ENCODE peak calls at places on chromosomes 13 and 19, in ten cellular contexts. S is astrocyte of the spinal cord, H is thoracic aorta, X is HFF-Myc, B is uterus, Z is cardiac muscle cell, G is fibroblast of the aortic adventitia, U is fibroblast of villous mesenchyme, O is IMR-90, A is stomach. N is an unnamed sample.

GRCh38 chr19:5205937-5206750 is 134.5 kb downstream of the PTPRS start:
- DNase-seq in S (no peak), H (no peak), X (no peak), B (no peak), Z (no peak), G (no peak), U (no peak), O (no peak), A (no peak), N (no peak)

GRCh38 chr13:51249767-51250741 is 27.9 kb downstream of the FAM124A start:
- DNase-seq in S (no peak), H (no peak), X (no peak), B (no peak), Z (no peak), G (no peak), U (no peak), O (no peak), A (no peak), N (no peak)

GRCh38 chr19:48964205-48965032 is 690 bp upstream of the FTL start:
- DNase-seq in S (no peak), H (no peak), X (no peak), B (no peak), Z (peak; percentile 70), G (peak; percentile 72), U (peak; percentile 72), O (peak; percentile 44), A (peak; percentile 56), N (peak; percentile 59)

GRCh38 chr19:5290336-5291262 is 50.0 kb downstream of the PTPRS start:
- DNase-seq in S (no peak), H (no peak), X (no peak), B (no peak), Z (no peak), G (no peak), U (no peak), O (no peak), A (no peak), N (no peak)

GRCh38 chr13:26996965-26997752 is 174.5 kb downstream of the USP12 start:
- DNase-seq in S (no peak), H (no peak), X (no peak), B (no peak), Z (no peak), G (no peak), U (no peak), O (no peak), A (no peak), N (no peak)

GRCh38 chr13:105445793-105446192 is 1089.7 kb downstream of the EFNB2 start:
- DNase-seq in S (peak; percentile 11), H (no peak), X (no peak), B (no peak), Z (no peak), G (no peak), U (no peak), O (peak; percentile 11), A (no peak), N (no peak)

GRCh38 chr19:42126565-42126964 is 5.7 kb downstream of the POU2F2 start:
- DNase-seq in S (no peak), H (no peak), X (no peak), B (no peak), Z (no peak), G (no peak), U (no peak), O (no peak), A (no peak), N (no peak)

GRCh38 chr19:48571378-48572162 is 19.6 kb downstream of the SULT2B1 start:
- DNase-seq in S (no peak), H (no peak), X (no peak), B (no peak), Z (no peak), G (no peak), U (no peak), O (no peak), A (peak; percentile 83), N (no peak)

GRCh38 chr19:42563352-42564210 is 31.1 kb downstream of the CEACAM8 start:
- DNase-seq in S (peak; percentile 29), H (no peak), X (peak; percentile 17), B (no peak), Z (peak; percentile 60), G (peak; percentile 48), U (peak; percentile 44), O (peak; percentile 39), A (peak; percentile 29), N (peak; percentile 43)

GRCh38 chr13:47215741-47216140 is 318.9 kb upstream of the HTR2A start:
- DNase-seq in S (peak; percentile 94), H (no peak), X (peak; percentile 86), B (no peak), Z (peak; percentile 92), G (peak; percentile 86), U (peak; percentile 74), O (peak; percentile 87), A (no peak), N (peak; percentile 94)

GRCh38 chr19:20238025-20238623 is 71.1 kb downstream of the ZNF486 start:
- DNase-seq in S (peak; percentile 87), H (peak; percentile 56), X (peak; percentile 31), B (peak; percentile 90), Z (peak; percentile 93), G (peak; percentile 72), U (peak; percentile 85), O (peak; percentile 77), A (peak; percentile 94), N (peak; percentile 85)

GRCh38 chr13:110657196-110657595 is 41.9 kb downstream of the NAXD start:
- DNase-seq in S (no peak), H (no peak), X (no peak), B (no peak), Z (no peak), G (no peak), U (no peak), O (no peak), A (no peak), N (no peak)

GRCh38 chr19:2268861-2269243 is 12.6 kb upstream of the JSRP1 start:
- DNase-seq in S (no peak), H (no peak), X (no peak), B (no peak), Z (no peak), G (no peak), U (no peak), O (no peak), A (no peak), N (no peak)

GRCh38 chr19:2270572-2271515 is 11.1 kb downstream of the PEAK3 start:
- DNase-seq in S (peak; percentile 89), H (peak; percentile 33), X (no peak), B (peak; percentile 86), Z (peak; percentile 92), G (peak; percentile 84), U (peak; percentile 91), O (peak; percentile 84), A (peak; percentile 82), N (peak; percentile 86)

GRCh38 chr19:2268480-2268830 is 12.2 kb upstream of the JSRP1 start:
- DNase-seq in S (no peak), H (no peak), X (no peak), B (no peak), Z (no peak), G (no peak), U (no peak), O (no peak), A (no peak), N (no peak)

GRCh38 chr19:2270157-2270571 is 11.8 kb downstream of the PEAK3 start:
- DNase-seq in S (no peak), H (no peak), X (no peak), B (peak; percentile 51), Z (no peak), G (no peak), U (peak; percentile 34), O (no peak), A (no peak), N (no peak)

DNA sequence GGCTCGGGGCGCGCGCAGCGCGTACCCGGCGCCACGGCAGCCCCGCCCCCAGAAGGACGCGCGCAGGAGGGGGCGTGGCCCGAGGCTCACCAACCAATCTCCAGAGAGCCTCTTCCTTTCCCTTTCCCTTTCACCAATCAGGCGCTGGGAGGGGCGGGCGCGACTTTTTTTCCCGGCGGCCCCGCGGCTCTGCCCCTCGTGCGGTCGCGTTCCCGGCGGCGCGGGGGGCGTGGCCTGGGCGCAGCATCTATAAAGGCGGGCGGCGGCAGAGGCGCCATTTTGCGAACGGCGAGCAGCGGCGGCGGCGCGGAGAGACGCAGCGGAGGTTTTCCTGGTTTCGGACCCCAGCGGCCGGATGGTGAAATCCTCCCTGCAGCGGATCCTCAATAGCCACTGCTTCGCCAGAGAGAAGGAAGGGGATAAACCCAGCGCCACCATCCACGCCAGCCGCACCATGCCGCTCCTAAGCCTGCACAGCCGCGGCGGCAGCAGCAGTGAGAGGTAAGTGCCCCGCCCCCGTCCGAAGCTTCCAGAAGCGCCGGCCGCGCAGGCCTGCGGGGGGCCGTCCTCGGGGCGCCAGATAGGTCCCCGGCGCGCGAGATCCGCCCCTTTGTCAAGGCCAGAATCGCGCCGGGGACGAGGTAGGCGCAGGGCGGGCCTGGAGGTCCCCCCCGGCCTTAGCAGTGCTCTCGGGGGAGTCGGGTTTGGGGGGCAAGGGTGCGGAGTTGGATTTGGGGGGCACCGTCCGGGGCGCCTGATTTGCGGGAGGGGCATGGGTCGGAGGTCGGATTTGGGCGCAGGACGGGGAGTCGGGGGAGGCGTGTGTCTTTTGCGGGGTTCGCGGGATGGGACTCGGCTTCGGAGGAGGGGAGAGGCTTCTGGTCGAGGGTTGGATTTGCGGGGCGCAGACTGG is 12.5 kb downstream of the PEAK3 start:
- DNase-seq in S (peak; percentile 97), H (peak; percentile 88), X (peak; percentile 80), B (peak; percentile 98), Z (peak; percentile 98), G (peak; percentile 95), U (peak; percentile 97), O (peak; percentile 93), A (peak; percentile 98), N (peak; percentile 93)
- TF ChIP-seq CTCF in S (no peak), H (no peak), X (no peak), B (peak; percentile 69), Z (no peak), G (peak; percentile 32), U (peak; percentile 5), O (no peak), A (no peak), N (no peak)

GRCh38 chr19:461664-462551 is 1.1 kb upstream of the SHC2 start:
- DNase-seq in S (no peak), H (no peak), X (no peak), B (peak; percentile 29), Z (no peak), G (no peak), U (no peak), O (no peak), A (peak; percentile 78), N (no peak)
- H3K4me3 ChIP-seq in S (no peak overlapping the region), H (peak overlapping the region; percentile 64), X (no peak overlapping the region), B (peak overlapping the region; percentile 24), Z (peak overlapping the region; percentile 58), G (no peak overlapping the region), U (peak overlapping the region; percentile 23), O (no peak overlapping the region), A (peak overlapping the region; percentile 71), N (no peak overlapping the region)

GRCh38 chr19:44585371-44586141 is 27.8 kb upstream of the IGSF23 start:
- DNase-seq in S (peak; percentile 39), H (no peak), X (no peak), B (no peak), Z (peak; percentile 55), G (peak; percentile 62), U (peak; percentile 30), O (peak; percentile 53), A (no peak), N (peak; percentile 42)
- TF ChIP-seq CTCF in S (no peak), H (no peak), X (no peak), B (no peak), Z (peak; percentile 24), G (no peak), U (peak; percentile 25), O (peak; percentile 19), A (no peak), N (peak; percentile 14)

GRCh38 chr19:50909240-50910070 is 1.7 kb downstream of the KLK4 start:
- DNase-seq in S (no peak), H (no peak), X (no peak), B (peak; percentile 19), Z (peak; percentile 50), G (no peak), U (no peak), O (no peak), A (peak; percentile 29), N (peak; percentile 44)
- H3K4me3 ChIP-seq in S (no peak overlapping the region), H (no peak overlapping the region), X (no peak overlapping the region), B (no peak overlapping the region), Z (no peak overlapping the region), G (no peak overlapping the region), U (no peak overlapping the region), O (no peak overlapping the region), A (no peak overlapping the region), N (no peak overlapping the region)

N was measured in fibroblast of mammary gland.